ENCODE peak calls at places on chromosomes 6 and 20, in nine cellular contexts. One of them, this sample, is unnamed.

GRCh38 chr6:12436224-12436623 is 146.1 kb downstream of the EDN1 start:
- DNase-seq in endodermal cell: no peak
- DNase-seq in astrocyte of the spinal cord: no peak
- DNase-seq in right atrium auricular region: no peak
- DNase-seq in iPS DF 6.9: no peak
- DNase-seq in brain microvascular endothelial cell: no peak
- DNase-seq in fibroblast of pulmonary artery: no peak
- DNase-seq in CD8-positive, alpha-beta memory T cell: no peak
- DNase-seq in pancreas: no peak
- DNase-seq in this sample: no peak

GRCh38 chr20:14282140-14282539 is 55.3 kb downstream of the FLRT3 start:
- DNase-seq in endodermal cell: no peak
- DNase-seq in astrocyte of the spinal cord: no peak
- DNase-seq in right atrium auricular region: no peak
- DNase-seq in iPS DF 6.9: no peak
- DNase-seq in brain microvascular endothelial cell: no peak
- DNase-seq in fibroblast of pulmonary artery: no peak
- DNase-seq in CD8-positive, alpha-beta memory T cell: no peak
- DNase-seq in pancreas: no peak
- DNase-seq in this sample: no peak

GRCh38 chr20:33489495-33490022 is 337 bp upstream of the CBFA2T2 start:
- DNase-seq in endodermal cell: peak; percentile 100
- DNase-seq in astrocyte of the spinal cord: peak; percentile 98
- DNase-seq in right atrium auricular region: peak; percentile 98
- DNase-seq in iPS DF 6.9: peak; percentile 75
- DNase-seq in brain microvascular endothelial cell: peak; percentile 95
- DNase-seq in fibroblast of pulmonary artery: peak; percentile 97
- DNase-seq in CD8-positive, alpha-beta memory T cell: peak; percentile 99
- DNase-seq in pancreas: peak; percentile 100
- DNase-seq in this sample: peak; percentile 85

GRCh38 chr20:45957021-45957941 is 14.7 kb downstream of the ZNF335 start:
- DNase-seq in endodermal cell: peak; percentile 34
- DNase-seq in astrocyte of the spinal cord: no peak
- DNase-seq in right atrium auricular region: no peak
- DNase-seq in iPS DF 6.9: no peak
- DNase-seq in brain microvascular endothelial cell: no peak
- DNase-seq in fibroblast of pulmonary artery: no peak
- DNase-seq in CD8-positive, alpha-beta memory T cell: no peak
- DNase-seq in pancreas: no peak
- DNase-seq in this sample: no peak

GRCh38 chr20:39269031-39269461 is 306.9 kb downstream of the DHX35 start:
- DNase-seq in endodermal cell: peak; percentile 94
- DNase-seq in astrocyte of the spinal cord: peak; percentile 5
- DNase-seq in right atrium auricular region: peak; percentile 62
- DNase-seq in iPS DF 6.9: no peak
- DNase-seq in brain microvascular endothelial cell: peak; percentile 28
- DNase-seq in fibroblast of pulmonary artery: peak; percentile 33
- DNase-seq in CD8-positive, alpha-beta memory T cell: no peak
- DNase-seq in pancreas: peak; percentile 56
- DNase-seq in this sample: no peak

GRCh38 chr6:146154197-146154596 is 125.3 kb downstream of the GRM1 start:
- DNase-seq in endodermal cell: peak; percentile 64
- DNase-seq in astrocyte of the spinal cord: no peak
- DNase-seq in right atrium auricular region: no peak
- DNase-seq in iPS DF 6.9: no peak
- DNase-seq in brain microvascular endothelial cell: no peak
- DNase-seq in fibroblast of pulmonary artery: no peak
- DNase-seq in CD8-positive, alpha-beta memory T cell: no peak
- DNase-seq in pancreas: no peak
- DNase-seq in this sample: no peak

GRCh38 chr6:90222724-90223198 is 73.9 kb downstream of the BACH2 start:
- DNase-seq in endodermal cell: no peak
- DNase-seq in astrocyte of the spinal cord: no peak
- DNase-seq in right atrium auricular region: no peak
- DNase-seq in iPS DF 6.9: no peak
- DNase-seq in brain microvascular endothelial cell: no peak
- DNase-seq in fibroblast of pulmonary artery: no peak
- DNase-seq in CD8-positive, alpha-beta memory T cell: no peak
- DNase-seq in pancreas: no peak
- DNase-seq in this sample: no peak

GRCh38 chr20:36550797-36551299 is 9.5 kb downstream of the MYL9 start:
- DNase-seq in endodermal cell: peak; percentile 50
- DNase-seq in astrocyte of the spinal cord: no peak
- DNase-seq in right atrium auricular region: no peak
- DNase-seq in iPS DF 6.9: no peak
- DNase-seq in brain microvascular endothelial cell: peak; percentile 37
- DNase-seq in fibroblast of pulmonary artery: no peak
- DNase-seq in CD8-positive, alpha-beta memory T cell: no peak
- DNase-seq in pancreas: no peak
- DNase-seq in this sample: no peak

GRCh38 chr6:107185570-107185969 is 70.3 kb upstream of the BEND3 start:
- DNase-seq in endodermal cell: peak; percentile 69
- DNase-seq in astrocyte of the spinal cord: peak; percentile 6
- DNase-seq in right atrium auricular region: no peak
- DNase-seq in iPS DF 6.9: peak; percentile 25
- DNase-seq in brain microvascular endothelial cell: peak; percentile 10
- DNase-seq in fibroblast of pulmonary artery: peak; percentile 50
- DNase-seq in CD8-positive, alpha-beta memory T cell: no peak
- DNase-seq in pancreas: no peak
- DNase-seq in this sample: no peak

GRCh38 chr20:25072226-25072811 is 9.6 kb downstream of the VSX1 start:
- DNase-seq in endodermal cell: peak; percentile 38
- DNase-seq in astrocyte of the spinal cord: no peak
- DNase-seq in right atrium auricular region: peak; percentile 28
- DNase-seq in iPS DF 6.9: no peak
- DNase-seq in brain microvascular endothelial cell: peak; percentile 28
- DNase-seq in fibroblast of pulmonary artery: peak; percentile 38
- DNase-seq in CD8-positive, alpha-beta memory T cell: no peak
- DNase-seq in pancreas: no peak
- DNase-seq in this sample: no peak

GRCh38 chr6:137707590-137708360 is 159.3 kb upstream of the TNFAIP3 start:
- DNase-seq in endodermal cell: peak; percentile 75
- DNase-seq in astrocyte of the spinal cord: peak; percentile 86
- DNase-seq in right atrium auricular region: peak; percentile 71
- DNase-seq in iPS DF 6.9: no peak
- DNase-seq in brain microvascular endothelial cell: peak; percentile 63
- DNase-seq in fibroblast of pulmonary artery: peak; percentile 91
- DNase-seq in CD8-positive, alpha-beta memory T cell: peak; percentile 96
- DNase-seq in pancreas: peak; percentile 38
- DNase-seq in this sample: peak; percentile 74

GRCh38 chr6:14910692-14911547 is 334.9 kb upstream of the JARID2 start:
- DNase-seq in endodermal cell: no peak
- DNase-seq in astrocyte of the spinal cord: no peak
- DNase-seq in right atrium auricular region: no peak
- DNase-seq in iPS DF 6.9: no peak
- DNase-seq in brain microvascular endothelial cell: no peak
- DNase-seq in fibroblast of pulmonary artery: peak; percentile 39
- DNase-seq in CD8-positive, alpha-beta memory T cell: peak; percentile 5
- DNase-seq in pancreas: no peak
- DNase-seq in this sample: no peak

GRCh38 chr20:6566821-6567220 is 200.7 kb upstream of the BMP2 start:
- DNase-seq in endodermal cell: no peak
- DNase-seq in astrocyte of the spinal cord: peak; percentile 83
- DNase-seq in right atrium auricular region: no peak
- DNase-seq in iPS DF 6.9: no peak
- DNase-seq in brain microvascular endothelial cell: peak; percentile 96
- DNase-seq in fibroblast of pulmonary artery: peak; percentile 89
- DNase-seq in CD8-positive, alpha-beta memory T cell: no peak
- DNase-seq in pancreas: no peak
- DNase-seq in this sample: peak; percentile 95

GRCh38 chr6:117169060-117169635 is 96.2 kb upstream of the VGLL2 start:
- DNase-seq in endodermal cell: no peak
- DNase-seq in astrocyte of the spinal cord: no peak
- DNase-seq in right atrium auricular region: no peak
- DNase-seq in iPS DF 6.9: no peak
- DNase-seq in brain microvascular endothelial cell: no peak
- DNase-seq in fibroblast of pulmonary artery: no peak
- DNase-seq in CD8-positive, alpha-beta memory T cell: no peak
- DNase-seq in pancreas: no peak
- DNase-seq in this sample: no peak

GRCh38 chr20:33262658-33263065 is 20.4 kb upstream of the BPIFB1 start:
- DNase-seq in endodermal cell: peak; percentile 88
- DNase-seq in astrocyte of the spinal cord: peak; percentile 37
- DNase-seq in right atrium auricular region: peak; percentile 60
- DNase-seq in iPS DF 6.9: peak; percentile 52
- DNase-seq in brain microvascular endothelial cell: peak; percentile 52
- DNase-seq in fibroblast of pulmonary artery: peak; percentile 65
- DNase-seq in CD8-positive, alpha-beta memory T cell: no peak
- DNase-seq in pancreas: peak; percentile 50
- DNase-seq in this sample: peak; percentile 15

DNA sequence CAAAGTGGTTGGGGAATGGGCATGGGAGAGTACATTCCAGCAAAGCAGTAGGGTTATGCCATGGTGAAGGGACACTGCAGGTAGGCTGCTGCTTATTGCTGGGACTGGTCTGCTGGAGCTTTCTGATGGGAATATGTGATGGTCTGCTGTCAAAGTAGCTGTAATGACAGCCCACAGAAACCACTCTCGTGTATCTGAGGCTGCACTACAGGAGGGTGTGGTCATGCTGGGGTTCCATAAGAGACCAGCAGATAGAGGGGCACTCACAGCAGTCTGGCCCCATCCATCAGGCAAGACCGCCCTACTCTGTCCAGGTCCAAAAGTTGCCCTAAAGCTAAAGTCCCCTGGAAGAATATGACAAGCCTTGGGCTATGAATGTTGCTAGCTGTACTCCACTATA is 739.3 kb downstream of the COL12A1 start:
- DNase-seq in endodermal cell: no peak
- DNase-seq in astrocyte of the spinal cord: no peak
- DNase-seq in right atrium auricular region: no peak
- DNase-seq in iPS DF 6.9: no peak
- DNase-seq in brain microvascular endothelial cell: no peak
- DNase-seq in fibroblast of pulmonary artery: no peak
- DNase-seq in CD8-positive, alpha-beta memory T cell: no peak
- DNase-seq in pancreas: no peak
- DNase-seq in this sample: no peak
- H3K4me3 ChIP-seq in endodermal cell: no peak overlapping the region
- H3K4me3 ChIP-seq in astrocyte of the spinal cord: no peak overlapping the region
- H3K4me3 ChIP-seq in right atrium auricular region: no peak overlapping the region
- H3K4me3 ChIP-seq in iPS DF 6.9: no peak overlapping the region
- H3K4me3 ChIP-seq in brain microvascular endothelial cell: no peak overlapping the region
- H3K4me3 ChIP-seq in fibroblast of pulmonary artery: no peak overlapping the region
- H3K4me3 ChIP-seq in CD8-positive, alpha-beta memory T cell: no peak overlapping the region
- H3K4me3 ChIP-seq in pancreas: no peak overlapping the region
- H3K4me3 ChIP-seq in this sample: no peak overlapping the region

DNA sequence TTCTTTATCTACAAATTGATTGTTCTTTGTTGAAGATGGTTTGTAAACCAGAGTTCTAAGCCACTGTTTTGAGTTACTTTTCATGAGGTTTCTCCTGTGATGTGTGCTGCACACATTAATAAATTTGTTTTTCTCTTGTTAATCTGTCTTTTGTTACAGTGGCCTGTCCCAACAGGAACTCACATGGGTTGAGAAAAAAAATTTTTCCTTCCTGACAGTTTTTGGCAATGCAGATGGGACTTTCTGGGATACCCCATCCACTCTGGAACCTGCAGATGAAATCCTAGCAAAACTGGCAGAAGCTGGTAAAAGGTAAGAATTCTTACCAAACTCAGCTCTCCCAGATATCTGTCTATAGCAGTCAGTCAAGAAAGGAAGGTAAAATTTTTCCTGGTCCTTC is 88.1 kb downstream of the CEP162 start:
- DNase-seq in endodermal cell: no peak
- DNase-seq in astrocyte of the spinal cord: no peak
- DNase-seq in right atrium auricular region: no peak
- DNase-seq in iPS DF 6.9: no peak
- DNase-seq in brain microvascular endothelial cell: no peak
- DNase-seq in fibroblast of pulmonary artery: no peak
- DNase-seq in CD8-positive, alpha-beta memory T cell: no peak
- DNase-seq in pancreas: no peak
- DNase-seq in this sample: no peak
- H3K4me3 ChIP-seq in endodermal cell: no peak overlapping the region
- H3K4me3 ChIP-seq in astrocyte of the spinal cord: no peak overlapping the region
- H3K4me3 ChIP-seq in right atrium auricular region: no peak overlapping the region
- H3K4me3 ChIP-seq in iPS DF 6.9: no peak overlapping the region
- H3K4me3 ChIP-seq in brain microvascular endothelial cell: no peak overlapping the region
- H3K4me3 ChIP-seq in fibroblast of pulmonary artery: no peak overlapping the region
- H3K4me3 ChIP-seq in CD8-positive, alpha-beta memory T cell: no peak overlapping the region
- H3K4me3 ChIP-seq in pancreas: no peak overlapping the region
- H3K4me3 ChIP-seq in this sample: no peak overlapping the region

DNA sequence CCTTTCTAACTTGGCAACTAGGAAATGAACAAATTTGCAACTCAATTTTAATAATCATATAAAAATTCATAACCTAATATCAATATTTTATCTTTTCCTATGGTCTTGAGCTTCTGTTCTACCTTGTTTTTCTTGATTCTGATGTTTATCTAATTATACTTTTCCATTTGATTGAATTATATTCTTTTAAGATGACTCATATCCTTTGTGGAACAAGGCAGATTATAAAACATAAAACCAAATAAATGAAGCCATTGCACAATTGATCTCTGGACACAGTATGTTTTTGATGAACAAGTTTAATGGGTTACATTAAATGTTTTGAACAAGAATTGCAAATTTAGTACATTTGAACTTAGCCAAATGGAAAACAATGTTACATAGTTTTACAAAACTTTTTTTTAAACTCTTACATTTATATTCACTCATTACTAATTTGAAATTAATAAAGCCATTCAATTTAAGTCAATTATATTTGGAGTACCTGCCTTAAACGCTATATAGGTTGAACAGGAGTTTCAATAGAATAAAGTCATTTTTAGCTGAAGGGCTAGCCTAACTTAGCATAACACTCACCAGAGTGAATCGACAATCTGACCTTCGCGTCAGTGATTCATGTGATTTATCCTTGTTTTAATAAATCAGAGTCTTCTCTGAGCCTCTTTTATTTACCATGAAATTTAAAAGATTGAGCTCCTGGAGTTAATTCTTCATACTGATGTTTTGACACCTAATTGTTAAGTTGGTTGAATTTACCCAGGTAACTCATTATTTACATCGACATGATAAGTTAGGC is 3.8 kb downstream of the NCOA7 start:
- DNase-seq in endodermal cell: no peak
- DNase-seq in astrocyte of the spinal cord: no peak
- DNase-seq in right atrium auricular region: no peak
- DNase-seq in iPS DF 6.9: no peak
- DNase-seq in brain microvascular endothelial cell: no peak
- DNase-seq in fibroblast of pulmonary artery: peak; percentile 57
- DNase-seq in CD8-positive, alpha-beta memory T cell: no peak
- DNase-seq in pancreas: no peak
- DNase-seq in this sample: no peak
- H3K4me3 ChIP-seq in endodermal cell: no peak overlapping the region
- H3K4me3 ChIP-seq in astrocyte of the spinal cord: no peak overlapping the region
- H3K4me3 ChIP-seq in right atrium auricular region: no peak overlapping the region
- H3K4me3 ChIP-seq in iPS DF 6.9: no peak overlapping the region
- H3K4me3 ChIP-seq in brain microvascular endothelial cell: no peak overlapping the region
- H3K4me3 ChIP-seq in fibroblast of pulmonary artery: peak overlapping the region; percentile 85
- H3K4me3 ChIP-seq in CD8-positive, alpha-beta memory T cell: no peak overlapping the region
- H3K4me3 ChIP-seq in pancreas: no peak overlapping the region
- H3K4me3 ChIP-seq in this sample: no peak overlapping the region

DNA sequence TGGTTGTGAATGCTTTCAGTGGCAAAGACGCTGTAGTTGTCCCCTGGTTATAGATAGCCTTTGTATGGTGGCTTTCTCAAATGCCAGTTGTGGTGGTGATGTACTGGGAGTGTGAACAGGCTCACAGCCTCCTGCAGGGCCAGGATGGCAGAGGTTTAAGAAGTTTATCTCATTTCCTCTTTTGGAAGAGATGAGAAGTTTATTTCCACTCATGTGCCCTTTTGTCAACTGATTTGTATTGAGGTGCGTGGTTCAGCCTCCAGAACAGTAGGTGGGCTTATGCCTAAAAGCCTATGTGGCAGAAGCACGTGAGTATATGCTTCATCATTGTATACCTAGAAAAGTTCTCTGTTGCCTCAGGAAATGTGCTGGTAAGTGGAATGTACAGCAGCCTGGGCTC is 13.7 kb upstream of the ZFP57 start:
- DNase-seq in endodermal cell: no peak
- DNase-seq in astrocyte of the spinal cord: no peak
- DNase-seq in right atrium auricular region: no peak
- DNase-seq in iPS DF 6.9: no peak
- DNase-seq in brain microvascular endothelial cell: no peak
- DNase-seq in fibroblast of pulmonary artery: no peak
- DNase-seq in CD8-positive, alpha-beta memory T cell: no peak
- DNase-seq in pancreas: no peak
- DNase-seq in this sample: no peak
- H3K4me3 ChIP-seq in endodermal cell: no peak overlapping the region
- H3K4me3 ChIP-seq in astrocyte of the spinal cord: no peak overlapping the region
- H3K4me3 ChIP-seq in right atrium auricular region: no peak overlapping the region
- H3K4me3 ChIP-seq in iPS DF 6.9: no peak overlapping the region
- H3K4me3 ChIP-seq in brain microvascular endothelial cell: no peak overlapping the region
- H3K4me3 ChIP-seq in fibroblast of pulmonary artery: no peak overlapping the region
- H3K4me3 ChIP-seq in CD8-positive, alpha-beta memory T cell: no peak overlapping the region
- H3K4me3 ChIP-seq in pancreas: no peak overlapping the region
- H3K4me3 ChIP-seq in this sample: no peak overlapping the region